ENCODE peak calls at places on chromosomes 11 and 22, in four cellular contexts. One of them, this sample, is unnamed.

GRCh38 chr11:132490976-132491375 is 1041.3 kb downstream of the OPCML start:
- DNase-seq in heart left ventricle: no peak
- DNase-seq in left ventricle myocardium inferior: no peak
- DNase-seq in adrenal gland: no peak
- DNase-seq in this sample: no peak

GRCh38 chr11:75384438-75385080 is 14.8 kb upstream of the RPS3 start:
- DNase-seq in heart left ventricle: peak
- DNase-seq in left ventricle myocardium inferior: peak
- DNase-seq in adrenal gland: peak
- DNase-seq in this sample: peak

GRCh38 chr22:36797334-36797733 is 19.5 kb downstream of the PVALB start:
- DNase-seq in heart left ventricle: no peak
- DNase-seq in left ventricle myocardium inferior: no peak
- DNase-seq in adrenal gland: no peak
- DNase-seq in this sample: no peak

GRCh38 chr11:119774180-119774763 is 45.3 kb upstream of the NECTIN1 start:
- DNase-seq in heart left ventricle: no peak
- DNase-seq in left ventricle myocardium inferior: no peak
- DNase-seq in adrenal gland: no peak
- DNase-seq in this sample: peak

GRCh38 chr11:122556605-122557004 is 98.9 kb upstream of the UBASH3B start:
- DNase-seq in heart left ventricle: peak
- DNase-seq in left ventricle myocardium inferior: no peak
- DNase-seq in adrenal gland: no peak
- DNase-seq in this sample: no peak

GRCh38 chr11:71240865-71241691 is 11.3 kb downstream of the SHANK2 start:
- DNase-seq in heart left ventricle: no peak
- DNase-seq in left ventricle myocardium inferior: no peak
- DNase-seq in adrenal gland: peak
- DNase-seq in this sample: peak

GRCh38 chr11:33135216-33135615 is 26.1 kb downstream of the CSTF3 start:
- DNase-seq in heart left ventricle: no peak
- DNase-seq in left ventricle myocardium inferior: no peak
- DNase-seq in adrenal gland: no peak
- DNase-seq in this sample: peak

GRCh38 chr11:23123766-23124165 is 263.5 kb upstream of the CCDC179 start:
- DNase-seq in heart left ventricle: no peak
- DNase-seq in left ventricle myocardium inferior: no peak
- DNase-seq in adrenal gland: no peak
- DNase-seq in this sample: peak

GRCh38 chr22:41907436-41908401 is 7.2 kb downstream of the SHISA8 start:
- DNase-seq in heart left ventricle: no peak
- DNase-seq in left ventricle myocardium inferior: no peak
- DNase-seq in adrenal gland: peak
- DNase-seq in this sample: no peak

GRCh38 chr11:112844530-112844929 is 116.7 kb upstream of the NCAM1 start:
- DNase-seq in heart left ventricle: no peak
- DNase-seq in left ventricle myocardium inferior: no peak
- DNase-seq in adrenal gland: no peak
- DNase-seq in this sample: no peak

GRCh38 chr22:27885977-27886842 is 32.8 kb downstream of the PITPNB start:
- DNase-seq in heart left ventricle: no peak
- DNase-seq in left ventricle myocardium inferior: no peak
- DNase-seq in adrenal gland: peak
- DNase-seq in this sample: peak

GRCh38 chr11:96869207-96869606 is 479.4 kb downstream of the JRKL start:
- DNase-seq in heart left ventricle: no peak
- DNase-seq in left ventricle myocardium inferior: no peak
- DNase-seq in adrenal gland: peak
- DNase-seq in this sample: peak

GRCh38 chr11:12113294-12113693 is 2.9 kb downstream of the MICAL2 start:
- DNase-seq in heart left ventricle: no peak
- DNase-seq in left ventricle myocardium inferior: no peak
- DNase-seq in adrenal gland: no peak
- DNase-seq in this sample: peak

GRCh38 chr11:134843020-134843419 is 431.0 kb upstream of the B3GAT1 start:
- DNase-seq in heart left ventricle: no peak
- DNase-seq in left ventricle myocardium inferior: no peak
- DNase-seq in adrenal gland: no peak
- DNase-seq in this sample: no peak

GRCh38 chr11:100890779-100891178 is 203.7 kb downstream of the ARHGAP42 start:
- DNase-seq in heart left ventricle: no peak
- DNase-seq in left ventricle myocardium inferior: no peak
- DNase-seq in adrenal gland: no peak
- DNase-seq in this sample: peak

GRCh38 chr22:17013396-17014100 is 5.5 kb upstream of the GAB4 start:
- DNase-seq in heart left ventricle: no peak
- DNase-seq in left ventricle myocardium inferior: no peak
- DNase-seq in adrenal gland: no peak
- DNase-seq in this sample: no peak

GRCh38 chr11:57425565-57426438 is 1.1 kb downstream of the SLC43A3 start:
- DNase-seq in heart left ventricle: peak
- DNase-seq in left ventricle myocardium inferior: peak
- DNase-seq in adrenal gland: peak
- DNase-seq in this sample: peak

GRCh38 chr11:106990322-106990721 is 28.0 kb downstream of the GUCY1A2 start:
- DNase-seq in heart left ventricle: peak
- DNase-seq in left ventricle myocardium inferior: peak
- DNase-seq in adrenal gland: no peak
- DNase-seq in this sample: no peak

GRCh38 chr11:43580735-43581369 is 99.7 kb upstream of the HSD17B12 start:
- DNase-seq in heart left ventricle: no peak
- DNase-seq in left ventricle myocardium inferior: no peak
- DNase-seq in adrenal gland: no peak
- DNase-seq in this sample: no peak

GRCh38 chr11:59728913-59729312 is 15.3 kb upstream of the OR10V1 start:
- DNase-seq in heart left ventricle: no peak
- DNase-seq in left ventricle myocardium inferior: no peak
- DNase-seq in adrenal gland: no peak
- DNase-seq in this sample: no peak

DNA sequence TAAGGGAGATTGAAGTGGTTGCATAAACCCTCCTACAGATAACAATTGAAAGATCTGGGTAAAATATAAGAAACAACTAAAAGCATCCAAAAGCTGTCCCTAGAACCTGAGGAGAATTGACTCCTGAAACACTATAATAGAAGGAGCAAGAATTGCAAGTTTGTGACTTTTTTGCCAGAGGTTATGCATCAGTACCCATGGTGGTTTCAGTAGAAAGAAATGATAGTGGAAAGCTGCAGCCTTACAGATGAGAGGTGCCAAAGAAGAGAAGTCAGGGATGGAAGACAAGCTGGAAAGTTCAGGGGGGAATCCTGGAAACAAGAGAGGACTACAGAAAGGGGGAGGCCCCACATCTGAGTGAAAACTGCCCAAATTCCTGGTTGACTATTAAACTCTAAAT is 80.7 kb downstream of the PACS1 start:
- DNase-seq in heart left ventricle: no peak
- DNase-seq in left ventricle myocardium inferior: no peak
- DNase-seq in adrenal gland: no peak
- DNase-seq in this sample: no peak
- TF ChIP-seq CTCF in heart left ventricle: no peak
- TF ChIP-seq CTCF in left ventricle myocardium inferior: no peak
- TF ChIP-seq CTCF in adrenal gland: no peak
- TF ChIP-seq CTCF in this sample: no peak

GRCh38 chr11:62876712-62877111 is 4.0 kb upstream of the SLC3A2 start:
- DNase-seq in heart left ventricle: no peak
- DNase-seq in left ventricle myocardium inferior: no peak
- DNase-seq in adrenal gland: no peak
- DNase-seq in this sample: no peak
- H3K4me3 ChIP-seq in heart left ventricle: no peak
- H3K4me3 ChIP-seq in left ventricle myocardium inferior: no peak
- H3K4me3 ChIP-seq in adrenal gland: no peak
- H3K4me3 ChIP-seq in this sample: no peak

DNA sequence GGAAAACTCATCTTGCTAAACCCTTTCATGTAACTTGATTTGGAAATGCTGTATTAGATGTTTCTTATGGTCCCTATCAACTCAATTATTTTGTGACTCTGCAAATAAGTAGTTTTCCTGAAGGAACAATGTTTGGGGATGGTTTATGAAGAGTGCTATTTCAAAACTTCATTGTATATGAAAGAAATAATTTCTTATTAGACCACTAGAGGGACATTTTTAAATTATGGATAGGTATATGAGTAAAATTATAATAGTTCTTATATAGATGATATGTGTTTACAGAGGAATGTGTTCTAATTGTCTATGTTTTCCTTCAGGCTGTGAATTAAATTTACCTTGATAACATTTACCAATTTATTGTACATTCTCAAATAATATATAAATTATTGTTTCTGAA is 509.4 kb upstream of the RAG2 start:
- DNase-seq in heart left ventricle: no peak
- DNase-seq in left ventricle myocardium inferior: no peak
- DNase-seq in adrenal gland: no peak
- DNase-seq in this sample: no peak
- TF ChIP-seq CTCF in heart left ventricle: no peak
- TF ChIP-seq CTCF in left ventricle myocardium inferior: no peak
- TF ChIP-seq CTCF in adrenal gland: no peak
- TF ChIP-seq CTCF in this sample: peak

GRCh38 chr22:44459041-44459440 is 39.0 kb downstream of the RTL6 start:
- DNase-seq in heart left ventricle: no peak
- DNase-seq in left ventricle myocardium inferior: no peak
- DNase-seq in adrenal gland: no peak
- DNase-seq in this sample: no peak
- H3K4me3 ChIP-seq in heart left ventricle: no peak
- H3K4me3 ChIP-seq in left ventricle myocardium inferior: no peak
- H3K4me3 ChIP-seq in adrenal gland: no peak
- H3K4me3 ChIP-seq in this sample: no peak

GRCh38 chr22:32413715-32414114 is 1.7 kb upstream of the RTCB start:
- DNase-seq in heart left ventricle: no peak
- DNase-seq in left ventricle myocardium inferior: no peak
- DNase-seq in adrenal gland: no peak
- DNase-seq in this sample: peak
- TF ChIP-seq CTCF in heart left ventricle: no peak
- TF ChIP-seq CTCF in left ventricle myocardium inferior: peak
- TF ChIP-seq CTCF in adrenal gland: peak
- TF ChIP-seq CTCF in this sample: peak

DNA sequence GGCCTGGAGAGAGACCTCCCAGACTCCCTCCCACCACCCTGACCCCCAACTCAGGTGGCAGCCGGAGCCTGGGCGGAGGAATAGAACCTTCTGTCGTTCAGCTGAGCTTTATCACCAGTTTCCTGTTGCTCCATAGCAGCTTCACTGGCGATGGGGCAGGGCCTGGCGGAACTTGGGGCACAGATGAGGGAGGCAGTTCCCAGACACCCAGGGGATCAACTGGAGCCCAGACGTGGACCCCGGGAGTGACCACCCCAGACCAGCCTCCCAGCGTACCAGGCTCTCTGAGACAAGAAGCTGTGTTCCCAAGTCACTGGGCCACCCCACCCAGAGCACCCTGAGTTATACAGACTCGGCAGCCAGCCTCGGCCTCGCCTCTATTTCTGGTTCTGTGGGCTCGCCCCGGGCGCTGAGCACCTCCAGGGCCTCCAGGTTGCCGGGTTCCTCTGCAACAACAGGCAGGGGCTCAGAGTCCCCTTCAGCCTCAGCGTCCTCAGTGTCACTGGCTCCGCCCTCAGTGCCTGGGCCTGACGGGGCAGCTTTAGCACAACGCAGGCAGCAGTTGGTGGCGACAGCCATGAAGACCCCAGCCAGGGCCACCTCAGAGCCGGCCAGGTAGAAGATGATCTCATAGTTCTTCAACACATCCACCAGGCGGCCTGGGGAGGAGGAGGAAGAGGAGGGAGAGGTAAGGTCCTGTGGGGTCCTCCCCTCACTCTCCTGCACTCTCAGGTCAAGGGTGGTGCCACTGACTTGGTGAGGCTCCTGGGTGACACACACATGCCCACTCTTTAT is 5.7 kb downstream of the SLC16A8 start:
- DNase-seq in heart left ventricle: peak
- DNase-seq in left ventricle myocardium inferior: no peak
- DNase-seq in adrenal gland: no peak
- DNase-seq in this sample: no peak
- H3K4me3 ChIP-seq in heart left ventricle: no peak
- H3K4me3 ChIP-seq in left ventricle myocardium inferior: no peak
- H3K4me3 ChIP-seq in adrenal gland: no peak
- H3K4me3 ChIP-seq in this sample: no peak

GRCh38 chr11:68074584-68075352 is 35.9 kb downstream of the TCIRG1 start:
- DNase-seq in heart left ventricle: no peak
- DNase-seq in left ventricle myocardium inferior: no peak
- DNase-seq in adrenal gland: no peak
- DNase-seq in this sample: no peak

GRCh38 chr11:68077617-68078592 is 39.1 kb downstream of the TCIRG1 start:
- DNase-seq in heart left ventricle: no peak
- DNase-seq in left ventricle myocardium inferior: no peak
- DNase-seq in adrenal gland: no peak
- DNase-seq in this sample: no peak

GRCh38 chr11:68071281-68072048 is 32.6 kb downstream of the TCIRG1 start:
- DNase-seq in heart left ventricle: no peak
- DNase-seq in left ventricle myocardium inferior: no peak
- DNase-seq in adrenal gland: no peak
- DNase-seq in this sample: no peak

GRCh38 chr11:68081691-68082090 is 39.5 kb downstream of the CHKA start:
- DNase-seq in heart left ventricle: no peak
- DNase-seq in left ventricle myocardium inferior: no peak
- DNase-seq in adrenal gland: no peak
- DNase-seq in this sample: no peak

DNA sequence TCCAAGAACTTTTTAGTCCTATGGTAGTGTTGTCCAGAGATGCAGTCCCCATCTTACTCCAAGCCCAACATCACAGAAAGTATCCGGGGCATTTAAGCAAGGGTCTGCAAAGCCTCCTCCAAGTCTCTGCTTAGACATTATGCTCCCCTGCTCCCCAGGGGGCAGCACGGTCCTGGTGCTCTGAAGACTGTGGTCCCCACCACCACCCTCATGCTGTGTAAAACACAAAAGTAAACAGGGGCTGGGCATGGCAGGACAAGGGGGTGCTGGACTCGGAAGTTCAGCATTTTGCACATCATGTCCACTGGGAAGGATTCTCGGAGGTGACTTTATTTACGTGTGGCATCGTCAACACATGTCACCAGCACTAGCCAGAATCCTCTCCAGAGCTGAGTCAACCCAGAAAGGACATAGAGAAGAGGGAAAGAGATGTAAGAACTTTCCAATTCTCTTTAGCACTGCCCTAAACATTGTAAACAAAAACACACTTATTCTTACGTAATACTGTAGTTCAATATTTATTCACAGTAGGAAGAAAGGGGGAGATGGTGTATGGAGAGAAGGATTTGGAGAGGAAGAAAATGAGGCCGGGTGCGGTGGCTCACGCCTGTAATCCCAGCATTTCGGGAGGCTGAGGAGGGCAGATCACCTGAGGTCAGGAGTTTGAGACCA is 37.7 kb downstream of the TCIRG1 start:
- DNase-seq in heart left ventricle: no peak
- DNase-seq in left ventricle myocardium inferior: no peak
- DNase-seq in adrenal gland: no peak
- DNase-seq in this sample: no peak
- TF ChIP-seq CTCF in heart left ventricle: no peak
- TF ChIP-seq CTCF in left ventricle myocardium inferior: peak
- TF ChIP-seq CTCF in adrenal gland: no peak
- TF ChIP-seq CTCF in this sample: peak